ENCODE peak calls at places on chromosomes 6 and 20, in ten cellular contexts. One of them, this sample, is unnamed.

GRCh38 chr6:110859335-110859792 is 15.2 kb upstream of the AMD1 start:
- DNase-seq in stomach: no peak
- DNase-seq in tibial nerve: no peak
- DNase-seq in K562: no peak
- DNase-seq in A549: no peak
- DNase-seq in GM12878: no peak
- DNase-seq in sigmoid colon: no peak
- DNase-seq in H1: no peak
- DNase-seq in suprapubic skin: no peak
- DNase-seq in ovary: no peak
- DNase-seq in this sample: no peak

GRCh38 chr6:138044458-138044857 is 62.8 kb downstream of the PERP start:
- DNase-seq in GM12878: no peak
- DNase-seq in A549: no peak
- DNase-seq in ovary: no peak
- DNase-seq in suprapubic skin: no peak
- DNase-seq in H1: no peak
- DNase-seq in K562: no peak
- DNase-seq in tibial nerve: no peak
- DNase-seq in sigmoid colon: no peak
- DNase-seq in stomach: no peak
- DNase-seq in this sample: no peak

GRCh38 chr6:13453771-13454251 is 33.6 kb downstream of the GFOD1 start:
- DNase-seq in suprapubic skin: no peak
- DNase-seq in stomach: no peak
- DNase-seq in ovary: no peak
- DNase-seq in GM12878: peak; percentile 65
- DNase-seq in K562: no peak
- DNase-seq in sigmoid colon: no peak
- DNase-seq in tibial nerve: no peak
- DNase-seq in A549: peak; percentile 46
- DNase-seq in H1: no peak
- DNase-seq in this sample: no peak

GRCh38 chr20:48738399-48739304 is 89.1 kb downstream of the PREX1 start:
- DNase-seq in K562: no peak
- DNase-seq in tibial nerve: no peak
- DNase-seq in ovary: no peak
- DNase-seq in stomach: no peak
- DNase-seq in A549: no peak
- DNase-seq in H1: no peak
- DNase-seq in suprapubic skin: no peak
- DNase-seq in GM12878: peak; percentile 92
- DNase-seq in sigmoid colon: peak; percentile 25
- DNase-seq in this sample: no peak

GRCh38 chr6:74551896-74552295 is 654.0 kb downstream of the COL12A1 start:
- DNase-seq in A549: no peak
- DNase-seq in tibial nerve: no peak
- DNase-seq in stomach: no peak
- DNase-seq in GM12878: no peak
- DNase-seq in K562: no peak
- DNase-seq in suprapubic skin: no peak
- DNase-seq in sigmoid colon: no peak
- DNase-seq in H1: no peak
- DNase-seq in ovary: no peak
- DNase-seq in this sample: no peak

GRCh38 chr6:138107078-138107751 is at the start of gene PERP:
- DNase-seq in ovary: peak; percentile 46
- DNase-seq in A549: peak; percentile 68
- DNase-seq in stomach: peak; percentile 86
- DNase-seq in suprapubic skin: peak; percentile 86
- DNase-seq in tibial nerve: peak; percentile 61
- DNase-seq in K562: peak; percentile 73
- DNase-seq in H1: no peak
- DNase-seq in sigmoid colon: peak; percentile 82
- DNase-seq in GM12878: no peak
- DNase-seq in this sample: peak; percentile 90

GRCh38 chr6:51277471-51277870 is 458.8 kb downstream of the TFAP2B start:
- DNase-seq in stomach: no peak
- DNase-seq in suprapubic skin: no peak
- DNase-seq in GM12878: no peak
- DNase-seq in A549: no peak
- DNase-seq in K562: no peak
- DNase-seq in H1: no peak
- DNase-seq in sigmoid colon: no peak
- DNase-seq in tibial nerve: no peak
- DNase-seq in ovary: no peak
- DNase-seq in this sample: no peak

GRCh38 chr6:56243518-56244070 is 3.8 kb downstream of the COL21A1 start:
- DNase-seq in H1: no peak
- DNase-seq in suprapubic skin: no peak
- DNase-seq in stomach: no peak
- DNase-seq in sigmoid colon: no peak
- DNase-seq in tibial nerve: no peak
- DNase-seq in GM12878: no peak
- DNase-seq in K562: no peak
- DNase-seq in A549: no peak
- DNase-seq in ovary: no peak
- DNase-seq in this sample: no peak

GRCh38 chr6:10194816-10195639 is 219.8 kb downstream of the TFAP2A start:
- DNase-seq in ovary: no peak
- DNase-seq in suprapubic skin: no peak
- DNase-seq in tibial nerve: no peak
- DNase-seq in K562: no peak
- DNase-seq in A549: no peak
- DNase-seq in sigmoid colon: no peak
- DNase-seq in H1: no peak
- DNase-seq in stomach: no peak
- DNase-seq in GM12878: no peak
- DNase-seq in this sample: no peak

GRCh38 chr20:35385733-35386132 is 26.0 kb downstream of the UQCC1 start:
- DNase-seq in tibial nerve: no peak
- DNase-seq in stomach: no peak
- DNase-seq in suprapubic skin: no peak
- DNase-seq in A549: no peak
- DNase-seq in H1: no peak
- DNase-seq in ovary: no peak
- DNase-seq in K562: no peak
- DNase-seq in GM12878: no peak
- DNase-seq in sigmoid colon: no peak
- DNase-seq in this sample: no peak

GRCh38 chr20:19883501-19883900 is 125.4 kb downstream of the RIN2 start:
- DNase-seq in sigmoid colon: no peak
- DNase-seq in tibial nerve: no peak
- DNase-seq in H1: no peak
- DNase-seq in GM12878: no peak
- DNase-seq in stomach: no peak
- DNase-seq in A549: no peak
- DNase-seq in ovary: no peak
- DNase-seq in suprapubic skin: no peak
- DNase-seq in K562: no peak
- DNase-seq in this sample: no peak

GRCh38 chr20:40233401-40233800 is 455.6 kb downstream of the MAFB start:
- DNase-seq in suprapubic skin: no peak
- DNase-seq in K562: no peak
- DNase-seq in ovary: no peak
- DNase-seq in GM12878: no peak
- DNase-seq in stomach: no peak
- DNase-seq in sigmoid colon: no peak
- DNase-seq in H1: no peak
- DNase-seq in A549: no peak
- DNase-seq in tibial nerve: no peak
- DNase-seq in this sample: no peak

GRCh38 chr20:38692436-38693411 is 31.6 kb upstream of the SLC32A1 start:
- DNase-seq in GM12878: no peak
- DNase-seq in tibial nerve: no peak
- DNase-seq in stomach: peak; percentile 44
- DNase-seq in K562: peak; percentile 86
- DNase-seq in suprapubic skin: no peak
- DNase-seq in sigmoid colon: no peak
- DNase-seq in H1: no peak
- DNase-seq in A549: peak; percentile 57
- DNase-seq in ovary: peak; percentile 40
- DNase-seq in this sample: peak; percentile 26

GRCh38 chr6:39309942-39310531 is 4.2 kb downstream of the KCNK17 start:
- DNase-seq in tibial nerve: peak; percentile 62
- DNase-seq in K562: peak; percentile 83
- DNase-seq in GM12878: no peak
- DNase-seq in ovary: peak; percentile 62
- DNase-seq in stomach: peak; percentile 78
- DNase-seq in sigmoid colon: peak; percentile 77
- DNase-seq in suprapubic skin: peak; percentile 72
- DNase-seq in H1: peak; percentile 53
- DNase-seq in A549: peak; percentile 64
- DNase-seq in this sample: peak; percentile 79

GRCh38 chr6:134166529-134167221 is 114.3 kb upstream of the SLC2A12 start:
- DNase-seq in H1: no peak
- DNase-seq in sigmoid colon: no peak
- DNase-seq in K562: no peak
- DNase-seq in GM12878: no peak
- DNase-seq in stomach: peak; percentile 41
- DNase-seq in ovary: peak; percentile 31
- DNase-seq in tibial nerve: no peak
- DNase-seq in suprapubic skin: no peak
- DNase-seq in A549: peak; percentile 18
- DNase-seq in this sample: no peak
- TF ChIP-seq POLR2A in H1: no peak
- TF ChIP-seq POLR2A in sigmoid colon: no peak
- TF ChIP-seq POLR2A in K562: no peak
- TF ChIP-seq POLR2A in GM12878: no peak
- TF ChIP-seq POLR2A in stomach: no peak
- TF ChIP-seq POLR2A in ovary: no peak
- TF ChIP-seq POLR2A in tibial nerve: no peak
- TF ChIP-seq POLR2A in suprapubic skin: no peak
- TF ChIP-seq POLR2A in A549: no peak
- TF ChIP-seq POLR2A in this sample: peak; percentile 19

DNA sequence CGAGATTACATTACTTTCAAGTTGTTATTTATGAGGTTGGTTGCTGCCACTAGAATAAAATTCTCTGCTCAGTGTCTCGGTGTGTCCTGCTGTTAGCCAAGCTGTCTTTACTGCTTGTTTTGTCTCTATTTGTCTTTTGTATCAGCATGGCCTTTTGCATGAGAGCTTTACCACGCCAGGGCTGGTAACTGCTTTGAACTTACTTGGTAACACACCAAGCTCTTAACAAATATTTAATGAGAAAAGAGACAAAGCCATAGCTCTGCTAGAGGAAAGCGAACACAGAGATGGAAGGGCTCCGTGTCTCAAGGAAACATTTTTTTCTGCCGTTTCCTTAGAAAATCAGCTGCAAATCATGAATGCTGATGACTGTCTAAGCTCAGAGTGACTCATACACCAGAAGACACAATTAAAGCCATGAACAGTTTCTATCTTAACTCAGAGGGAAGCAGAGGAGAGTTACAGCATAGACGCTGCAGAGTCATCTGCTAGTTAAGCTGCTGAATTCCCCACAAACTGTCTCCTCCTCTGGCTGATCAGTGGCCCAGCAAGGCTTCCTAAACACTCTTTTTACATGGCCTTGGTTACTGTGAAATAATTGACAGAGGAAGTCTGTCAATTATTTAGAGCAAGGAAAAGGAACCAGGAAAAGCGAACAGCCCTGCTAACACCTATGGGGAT is 44.8 kb downstream of the AGPAT4 start:
- DNase-seq in suprapubic skin: no peak
- DNase-seq in A549: no peak
- DNase-seq in ovary: no peak
- DNase-seq in H1: no peak
- DNase-seq in sigmoid colon: no peak
- DNase-seq in tibial nerve: no peak
- DNase-seq in stomach: no peak
- DNase-seq in K562: peak; percentile 87
- DNase-seq in GM12878: no peak
- DNase-seq in this sample: no peak
- TF ChIP-seq EP300 in suprapubic skin: no peak
- TF ChIP-seq EP300 in A549: no peak
- TF ChIP-seq EP300 in ovary: no peak
- TF ChIP-seq EP300 in H1: no peak
- TF ChIP-seq EP300 in sigmoid colon: no peak
- TF ChIP-seq EP300 in tibial nerve: peak; percentile 10
- TF ChIP-seq EP300 in stomach: no peak
- TF ChIP-seq EP300 in K562: peak; percentile 54
- TF ChIP-seq EP300 in GM12878: no peak
- TF ChIP-seq EP300 in this sample: no peak

GRCh38 chr20:44701889-44702288 is 13.3 kb upstream of the CCN5 start:
- DNase-seq in tibial nerve: no peak
- DNase-seq in suprapubic skin: no peak
- DNase-seq in K562: no peak
- DNase-seq in stomach: no peak
- DNase-seq in H1: no peak
- DNase-seq in GM12878: no peak
- DNase-seq in sigmoid colon: no peak
- DNase-seq in A549: no peak
- DNase-seq in ovary: no peak
- DNase-seq in this sample: no peak
- H3K27ac ChIP-seq in tibial nerve: no peak overlapping the region
- H3K27ac ChIP-seq in suprapubic skin: peak overlapping the region; percentile 84
- H3K27ac ChIP-seq in K562: no peak overlapping the region
- H3K27ac ChIP-seq in stomach: no peak overlapping the region
- H3K27ac ChIP-seq in H1: no peak overlapping the region
- H3K27ac ChIP-seq in GM12878: no peak overlapping the region
- H3K27ac ChIP-seq in sigmoid colon: peak overlapping the region; percentile 81
- H3K27ac ChIP-seq in A549: peak overlapping the region; percentile 80
- H3K27ac ChIP-seq in ovary: no peak overlapping the region
- H3K27ac ChIP-seq in this sample: no peak overlapping the region

GRCh38 chr20:37296371-37296770 is 6.9 kb downstream of the MANBAL start:
- DNase-seq in GM12878: no peak
- DNase-seq in A549: no peak
- DNase-seq in suprapubic skin: no peak
- DNase-seq in ovary: no peak
- DNase-seq in H1: no peak
- DNase-seq in tibial nerve: no peak
- DNase-seq in stomach: no peak
- DNase-seq in K562: no peak
- DNase-seq in sigmoid colon: no peak
- DNase-seq in this sample: no peak

GRCh38 chr20:37299718-37300529 is 10.5 kb downstream of the MANBAL start:
- DNase-seq in stomach: no peak
- DNase-seq in GM12878: no peak
- DNase-seq in tibial nerve: no peak
- DNase-seq in ovary: no peak
- DNase-seq in K562: peak; percentile 69
- DNase-seq in H1: no peak
- DNase-seq in A549: no peak
- DNase-seq in suprapubic skin: no peak
- DNase-seq in sigmoid colon: peak; percentile 62
- DNase-seq in this sample: no peak

GRCh38 chr20:37301120-37301519 is 11.7 kb downstream of the MANBAL start:
- DNase-seq in H1: no peak
- DNase-seq in tibial nerve: no peak
- DNase-seq in K562: no peak
- DNase-seq in sigmoid colon: peak; percentile 58
- DNase-seq in suprapubic skin: no peak
- DNase-seq in stomach: no peak
- DNase-seq in GM12878: no peak
- DNase-seq in A549: no peak
- DNase-seq in ovary: no peak
- DNase-seq in this sample: no peak

GRCh38 chr20:37297066-37297736 is 7.7 kb downstream of the MANBAL start:
- DNase-seq in suprapubic skin: no peak
- DNase-seq in ovary: no peak
- DNase-seq in H1: no peak
- DNase-seq in K562: no peak
- DNase-seq in tibial nerve: no peak
- DNase-seq in sigmoid colon: peak; percentile 80
- DNase-seq in GM12878: no peak
- DNase-seq in stomach: no peak
- DNase-seq in A549: peak; percentile 37
- DNase-seq in this sample: no peak

GRCh38 chr20:37298190-37298939 is 8.9 kb downstream of the MANBAL start:
- DNase-seq in suprapubic skin: no peak
- DNase-seq in stomach: peak; percentile 26
- DNase-seq in H1: no peak
- DNase-seq in tibial nerve: peak; percentile 10
- DNase-seq in GM12878: no peak
- DNase-seq in A549: peak; percentile 23
- DNase-seq in K562: no peak
- DNase-seq in ovary: no peak
- DNase-seq in sigmoid colon: no peak
- DNase-seq in this sample: no peak
- TF ChIP-seq POLR2A in suprapubic skin: no peak
- TF ChIP-seq POLR2A in stomach: no peak
- TF ChIP-seq POLR2A in H1: no peak
- TF ChIP-seq POLR2A in tibial nerve: no peak
- TF ChIP-seq POLR2A in GM12878: no peak
- TF ChIP-seq POLR2A in A549: no peak
- TF ChIP-seq POLR2A in K562: no peak
- TF ChIP-seq POLR2A in ovary: no peak
- TF ChIP-seq POLR2A in sigmoid colon: no peak
- TF ChIP-seq POLR2A in this sample: no peak

This sample was measured in transverse colon.